ENCODE peak calls at places on chromosomes 5 and 9, in five cellular contexts. B is AG04450, K is GM23338, G is foreskin fibroblast, E is WTC11. S is an unnamed sample.

GRCh38 chr9:96509848-96510247 is 59.9 kb downstream of the HABP4 start:
- DNase-seq in B (no peak), K (no peak), G (no peak), E (no peak), S (no peak)

GRCh38 chr5:121863753-121864152 is 12.1 kb downstream of the FTMT start:
- DNase-seq in B (no peak), K (no peak), G (no peak), E (no peak), S (no peak)

GRCh38 chr5:147382776-147383175 is 127.1 kb downstream of the DPYSL3 start:
- DNase-seq in B (no peak), K (peak; percentile 58), G (peak; percentile 43), E (no peak), S (no peak)

GRCh38 chr9:137217276-137218211 is 4.5 kb downstream of the RNF208 start:
- DNase-seq in B (no peak), K (peak; percentile 89), G (peak; percentile 43), E (peak; percentile 88), S (no peak)

GRCh38 chr5:117623042-117623815 is 1048.6 kb upstream of the SEMA6A start:
- DNase-seq in B (no peak), K (no peak), G (no peak), E (no peak), S (no peak)

GRCh38 chr5:110768138-110768845 is 29.5 kb downstream of the SLC25A46 start:
- DNase-seq in B (no peak), K (peak; percentile 13), G (peak; percentile 92), E (no peak), S (no peak)

GRCh38 chr5:98997000-98997399 is 68.2 kb upstream of the CHD1 start:
- DNase-seq in B (no peak), K (no peak), G (peak; percentile 65), E (no peak), S (no peak)

GRCh38 chr5:135705230-135705631 is 126.4 kb upstream of the CXCL14 start:
- DNase-seq in B (no peak), K (no peak), G (peak; percentile 25), E (no peak), S (no peak)

GRCh38 chr9:128558431-128559310 is 6.3 kb downstream of the SPTAN1 start:
- DNase-seq in B (peak; percentile 74), K (peak; percentile 28), G (peak; percentile 90), E (no peak), S (peak; percentile 75)

GRCh38 chr5:90408571-90409317 is 812 bp downstream of the CETN3 start:
- DNase-seq in B (no peak), K (peak; percentile 29), G (no peak), E (no peak), S (no peak)

GRCh38 chr5:38237681-38238080 is 20.7 kb upstream of the EGFLAM start:
- DNase-seq in B (no peak), K (no peak), G (no peak), E (no peak), S (no peak)

GRCh38 chr5:126339215-126339805 is 83.9 kb upstream of the GRAMD2B start:
- DNase-seq in B (peak; percentile 30), K (peak; percentile 76), G (peak; percentile 84), E (peak; percentile 14), S (peak; percentile 43)

GRCh38 chr5:69007726-69008368 is 86.0 kb upstream of the SLC30A5 start:
- DNase-seq in B (no peak), K (peak; percentile 93), G (peak; percentile 66), E (peak; percentile 91), S (peak; percentile 65)

GRCh38 chr5:53667621-53668020 is 107.2 kb downstream of the NDUFS4 start:
- DNase-seq in B (no peak), K (no peak), G (no peak), E (no peak), S (no peak)

GRCh38 chr5:89399553-89399952 is 516.6 kb upstream of the MEF2C start:
- DNase-seq in B (no peak), K (no peak), G (peak; percentile 50), E (no peak), S (peak; percentile 12)

GRCh38 chr9:130327070-130327780 is 61.7 kb downstream of the HMCN2 start:
- DNase-seq in B (no peak), K (peak; percentile 83), G (no peak), E (peak; percentile 87), S (no peak)

GRCh38 chr9:138051586-138052321 is 174.2 kb downstream of the CACNA1B start:
- DNase-seq in B (no peak), K (no peak), G (no peak), E (no peak), S (no peak)

GRCh38 chr5:84372066-84372700 is 12.5 kb downstream of the EDIL3 start:
- DNase-seq in B (no peak), K (peak; percentile 17), G (peak; percentile 10), E (no peak), S (no peak)

GRCh38 chr5:124180523-124181461 is 565.6 kb downstream of the ZNF608 start:
- DNase-seq in B (no peak), K (no peak), G (peak; percentile 52), E (no peak), S (no peak)

GRCh38 chr5:79349047-79349446 is 113.1 kb downstream of the JMY start:
- DNase-seq in B (no peak), K (no peak), G (no peak), E (no peak), S (no peak)

GRCh38 chr5:16456103-16456832 is 9.3 kb downstream of the ZNF622 start:
- DNase-seq in B (peak; percentile 36), K (peak; percentile 89), G (peak; percentile 75), E (no peak), S (peak; percentile 40)

GRCh38 chr5:134247411-134247810 is 21.5 kb upstream of the PPP2CA start:
- DNase-seq in B (peak; percentile 72), K (no peak), G (peak; percentile 94), E (no peak), S (no peak)

GRCh38 chr5:66639036-66639435 is 42.8 kb downstream of the MAST4 start:
- DNase-seq in B (no peak), K (no peak), G (no peak), E (no peak), S (peak; percentile 18)

GRCh38 chr9:15430920-15431844 is 8.5 kb downstream of the SNAPC3 start:
- DNase-seq in B (no peak), K (peak; percentile 14), G (no peak), E (no peak), S (no peak)

GRCh38 chr5:72447751-72448150 is 59.5 kb downstream of the ZNF366 start:
- DNase-seq in B (no peak), K (no peak), G (no peak), E (no peak), S (no peak)

GRCh38 chr5:127844631-127845030 is 141.4 kb downstream of the CCDC192 start:
- DNase-seq in B (no peak), K (peak; percentile 8), G (no peak), E (no peak), S (no peak)

GRCh38 chr5:120017523-120017922 is 388.2 kb downstream of the FAM170A start:
- DNase-seq in B (no peak), K (no peak), G (peak; percentile 59), E (no peak), S (no peak)

GRCh38 chr5:131814990-131815389 is 18.2 kb upstream of the FNIP1 start:
- DNase-seq in B (peak; percentile 46), K (peak; percentile 51), G (peak; percentile 87), E (no peak), S (no peak)

GRCh38 chr5:131812371-131813160 is 15.7 kb upstream of the FNIP1 start:
- DNase-seq in B (no peak), K (no peak), G (peak; percentile 17), E (no peak), S (no peak)

DNA sequence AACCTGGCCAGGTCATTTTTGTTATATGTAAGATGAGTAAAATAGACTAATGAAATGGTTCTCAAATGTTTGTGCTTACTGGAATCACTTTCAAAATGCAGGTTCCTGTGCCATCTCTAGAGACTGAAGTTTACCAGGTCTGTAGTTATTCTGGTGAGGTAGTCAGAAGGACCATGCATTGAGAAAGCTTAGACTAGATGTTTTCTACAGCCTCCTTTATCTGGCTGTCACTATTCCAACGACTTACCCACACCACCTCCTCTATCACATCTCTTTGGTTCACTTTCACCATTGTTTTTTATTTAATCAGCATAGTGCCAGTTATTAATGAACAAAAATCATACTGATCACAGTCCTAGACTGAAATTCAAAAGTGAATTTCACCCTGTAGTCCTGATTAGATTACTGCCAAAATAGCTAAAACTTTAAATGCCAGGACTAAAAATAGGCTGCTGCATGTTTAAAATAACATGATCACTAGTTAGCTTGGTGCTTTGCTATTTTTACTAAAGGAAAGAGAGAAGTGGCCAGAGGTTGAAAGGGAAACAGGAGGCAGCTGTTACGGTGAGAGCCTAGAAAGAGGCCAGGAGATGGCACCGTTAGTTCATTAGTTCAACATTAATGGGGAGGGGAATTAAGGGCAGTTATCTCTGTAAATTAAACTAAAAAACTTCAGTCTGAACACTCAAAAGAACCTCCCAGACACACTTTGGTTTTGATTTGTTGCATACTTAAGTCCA is 13.9 kb upstream of the FNIP1 start:
- DNase-seq in B (no peak), K (peak; percentile 59), G (peak; percentile 62), E (peak; percentile 15), S (peak; percentile 52)
- TF ChIP-seq CTCF in B (no peak), K (peak; percentile 78), G (peak; percentile 16), E (no peak), S (peak; percentile 58)

DNA sequence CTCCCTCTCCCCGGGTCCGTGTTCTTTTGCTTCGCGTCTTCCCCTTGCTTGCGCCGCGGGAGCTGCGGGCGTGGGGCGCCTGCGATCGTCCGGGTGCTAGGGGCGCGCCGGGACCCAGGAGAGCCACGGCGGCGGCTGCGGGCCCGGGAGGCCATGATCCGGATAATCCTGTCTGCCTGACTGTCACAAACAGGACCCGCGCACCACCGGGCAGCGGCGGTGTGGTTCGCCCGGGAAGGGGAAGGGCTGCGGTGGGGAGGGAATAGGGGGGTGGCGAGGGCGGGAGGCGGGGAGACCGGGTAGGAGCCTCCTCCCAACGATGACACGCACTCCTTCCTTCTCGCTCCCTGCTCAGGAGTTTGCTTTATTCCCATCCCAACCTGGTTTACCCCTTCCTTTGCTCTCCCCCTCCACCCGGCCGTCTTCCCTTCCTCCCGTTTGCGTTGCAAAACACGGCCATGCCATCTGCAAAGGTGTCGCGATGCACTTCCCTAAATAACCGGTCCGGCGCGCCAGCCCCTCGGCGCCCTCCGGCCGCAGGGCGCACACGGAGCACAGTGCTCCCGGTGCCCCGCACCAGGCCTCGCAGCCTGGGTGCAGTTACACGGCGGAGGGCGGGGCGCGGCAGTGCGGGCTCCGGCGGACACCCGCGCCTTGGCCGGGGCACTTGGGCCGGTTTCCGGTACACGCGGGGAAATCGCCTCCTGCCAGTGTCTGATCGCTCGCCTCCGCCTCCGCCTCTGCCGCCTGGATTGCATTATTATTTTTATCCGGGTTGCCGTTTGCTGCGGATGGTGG is 1.5 kb downstream of the SMARCA2 start:
- DNase-seq in B (no peak), K (peak; percentile 70), G (peak; percentile 93), E (peak; percentile 61), S (peak; percentile 70)
- TF ChIP-seq CTCF in B (no peak), K (no peak), G (no peak), E (no peak), S (no peak)

GRCh38 chr5:94618493-94619328 is at the start of the genes KIAA0825 and SLF1:
- DNase-seq in B (peak; percentile 61), K (peak; percentile 97), G (peak; percentile 95), E (peak; percentile 91), S (peak; percentile 90)
- TF ChIP-seq CTCF in B (no peak), K (no peak), G (no peak), E (no peak), S (no peak)

GRCh38 chr9:70113403-70114022 is 69.9 kb downstream of the MAMDC2 start:
- DNase-seq in B (no peak), K (peak; percentile 82), G (peak; percentile 86), E (peak; percentile 54), S (peak; percentile 42)
- TF ChIP-seq CTCF in B (peak; percentile 90), K (peak; percentile 88), G (peak; percentile 95), E (peak; percentile 59), S (peak; percentile 74)

GRCh38 chr9:36400332-36401178 is 486 bp upstream of the RNF38 start:
- DNase-seq in B (no peak), K (peak; percentile 88), G (peak; percentile 94), E (peak; percentile 82), S (peak; percentile 95)
- TF ChIP-seq CTCF in B (no peak), K (peak; percentile 3), G (no peak), E (no peak), S (peak; percentile 22)